ENCODE peak calls at places on chromosomes 16 and 17, in five cellular contexts. One of them, this sample, is unnamed.

GRCh38 chr17:61657338-61657737 is 66.3 kb upstream of the NACA2 start:
- DNase-seq in HepG2: no peak
- DNase-seq in mammary epithelial cell: no peak
- DNase-seq in A549: no peak
- DNase-seq in glutamatergic neuron: no peak
- DNase-seq in this sample: no peak

GRCh38 chr17:48625502-48626201 is 506 bp downstream of the HOXB9 start:
- DNase-seq in HepG2: no peak
- DNase-seq in mammary epithelial cell: peak
- DNase-seq in A549: peak
- DNase-seq in glutamatergic neuron: no peak
- DNase-seq in this sample: no peak

GRCh38 chr16:9755076-9755475 is 427.2 kb downstream of the GRIN2A start:
- DNase-seq in HepG2: no peak
- DNase-seq in mammary epithelial cell: no peak
- DNase-seq in A549: no peak
- DNase-seq in glutamatergic neuron: no peak
- DNase-seq in this sample: no peak

GRCh38 chr16:67326472-67327309 is at the start of the genes KCTD19 and LRRC36:
- DNase-seq in HepG2: peak
- DNase-seq in mammary epithelial cell: no peak
- DNase-seq in A549: peak
- DNase-seq in glutamatergic neuron: peak
- DNase-seq in this sample: peak

GRCh38 chr16:85359147-85359822 is 247.0 kb upstream of the CIBAR2 start:
- DNase-seq in HepG2: no peak
- DNase-seq in mammary epithelial cell: no peak
- DNase-seq in A549: no peak
- DNase-seq in glutamatergic neuron: no peak
- DNase-seq in this sample: no peak

GRCh38 chr16:8936421-8936820 is 27.3 kb downstream of the USP7 start:
- DNase-seq in HepG2: peak
- DNase-seq in mammary epithelial cell: peak
- DNase-seq in A549: peak
- DNase-seq in glutamatergic neuron: peak
- DNase-seq in this sample: peak

GRCh38 chr17:5286846-5287245 is 4.8 kb downstream of the RABEP1 start:
- DNase-seq in HepG2: no peak
- DNase-seq in mammary epithelial cell: no peak
- DNase-seq in A549: no peak
- DNase-seq in glutamatergic neuron: no peak
- DNase-seq in this sample: no peak

GRCh38 chr16:55528974-55529373 is 20.1 kb downstream of the LPCAT2 start:
- DNase-seq in HepG2: no peak
- DNase-seq in mammary epithelial cell: no peak
- DNase-seq in A549: no peak
- DNase-seq in glutamatergic neuron: no peak
- DNase-seq in this sample: no peak

GRCh38 chr17:57261084-57261461 is 4.8 kb downstream of the MSI2 start:
- DNase-seq in HepG2: no peak
- DNase-seq in mammary epithelial cell: no peak
- DNase-seq in A549: no peak
- DNase-seq in glutamatergic neuron: no peak
- DNase-seq in this sample: no peak

GRCh38 chr16:48408688-48409087 is 23.5 kb upstream of the SIAH1 start:
- DNase-seq in HepG2: no peak
- DNase-seq in mammary epithelial cell: peak
- DNase-seq in A549: peak
- DNase-seq in glutamatergic neuron: no peak
- DNase-seq in this sample: no peak

GRCh38 chr17:74240637-74241036 is 27.3 kb downstream of the TTYH2 start:
- DNase-seq in HepG2: no peak
- DNase-seq in mammary epithelial cell: no peak
- DNase-seq in A549: no peak
- DNase-seq in glutamatergic neuron: no peak
- DNase-seq in this sample: no peak

GRCh38 chr17:61458491-61459433 is 6.5 kb downstream of the TBX4 start:
- DNase-seq in HepG2: no peak
- DNase-seq in mammary epithelial cell: no peak
- DNase-seq in A549: no peak
- DNase-seq in glutamatergic neuron: no peak
- DNase-seq in this sample: no peak

GRCh38 chr16:85215478-85216120 is 103.3 kb upstream of the CIBAR2 start:
- DNase-seq in HepG2: no peak
- DNase-seq in mammary epithelial cell: no peak
- DNase-seq in A549: no peak
- DNase-seq in glutamatergic neuron: no peak
- DNase-seq in this sample: no peak

GRCh38 chr17:49836111-49837030 is 11.5 kb downstream of the TAC4 start:
- DNase-seq in HepG2: peak
- DNase-seq in mammary epithelial cell: no peak
- DNase-seq in A549: peak
- DNase-seq in glutamatergic neuron: no peak
- DNase-seq in this sample: no peak

GRCh38 chr17:35981246-35981645 is at the start of gene CCL16:
- DNase-seq in HepG2: peak
- DNase-seq in mammary epithelial cell: no peak
- DNase-seq in A549: no peak
- DNase-seq in glutamatergic neuron: no peak
- DNase-seq in this sample: no peak

GRCh38 chr16:85944572-85945423 is 45.8 kb downstream of the IRF8 start:
- DNase-seq in HepG2: no peak
- DNase-seq in mammary epithelial cell: no peak
- DNase-seq in A549: no peak
- DNase-seq in glutamatergic neuron: no peak
- DNase-seq in this sample: no peak

GRCh38 chr17:40552806-40553693 is 12.2 kb downstream of the CCR7 start:
- DNase-seq in HepG2: no peak
- DNase-seq in mammary epithelial cell: no peak
- DNase-seq in A549: no peak
- DNase-seq in glutamatergic neuron: no peak
- DNase-seq in this sample: no peak

GRCh38 chr17:40553694-40554534 is 11.4 kb downstream of the CCR7 start:
- DNase-seq in HepG2: peak
- DNase-seq in mammary epithelial cell: no peak
- DNase-seq in A549: no peak
- DNase-seq in glutamatergic neuron: no peak
- DNase-seq in this sample: no peak

GRCh38 chr17:40550608-40551007 is 14.7 kb downstream of the CCR7 start:
- DNase-seq in HepG2: no peak
- DNase-seq in mammary epithelial cell: no peak
- DNase-seq in A549: peak
- DNase-seq in glutamatergic neuron: no peak
- DNase-seq in this sample: no peak

GRCh38 chr17:40551091-40551873 is 14.0 kb downstream of the CCR7 start:
- DNase-seq in HepG2: peak
- DNase-seq in mammary epithelial cell: no peak
- DNase-seq in A549: peak
- DNase-seq in glutamatergic neuron: no peak
- DNase-seq in this sample: no peak

DNA sequence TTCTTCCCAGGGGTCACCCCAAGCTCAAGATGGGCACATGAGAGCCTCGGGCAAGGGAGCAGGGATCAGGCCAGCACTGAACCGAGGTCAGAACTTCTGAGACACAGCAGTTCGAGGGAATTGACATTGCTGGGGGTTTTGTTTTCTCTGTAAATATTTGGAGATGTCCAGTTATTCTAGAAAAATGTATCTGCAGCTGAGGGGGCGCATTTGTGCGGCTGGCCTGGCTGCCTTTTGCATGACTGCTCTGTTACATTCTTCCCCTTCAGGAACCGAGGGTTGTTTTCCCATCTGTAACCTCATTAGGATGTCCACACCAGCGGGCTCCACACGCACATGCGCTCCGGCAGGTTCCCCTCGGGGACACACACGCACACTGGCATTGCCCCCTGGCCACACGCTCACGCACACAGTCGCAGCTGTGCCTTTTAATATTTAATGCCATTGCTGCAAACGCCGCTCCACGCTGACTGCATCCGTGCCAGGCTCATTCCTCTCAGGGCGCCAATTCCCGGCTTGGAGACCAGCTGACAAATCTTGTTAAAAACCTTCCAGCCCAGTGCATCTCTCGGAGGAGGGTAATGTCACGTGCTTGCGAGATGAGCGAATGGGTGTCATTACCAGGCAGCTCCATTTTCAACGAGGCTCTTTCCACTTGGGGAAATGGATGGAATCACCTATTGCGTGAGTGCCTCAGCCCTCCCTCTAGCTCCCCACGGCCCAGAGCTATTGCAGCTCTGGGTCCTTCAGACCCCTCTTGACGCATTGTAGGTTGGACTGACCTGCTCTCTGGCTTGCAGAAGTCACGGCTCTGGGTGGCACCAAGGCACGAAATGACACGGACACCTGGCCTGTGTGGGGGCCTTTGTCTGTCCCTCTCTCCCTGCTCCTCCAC is 13.2 kb downstream of the CCR7 start:
- DNase-seq in HepG2: peak
- DNase-seq in mammary epithelial cell: no peak
- DNase-seq in A549: peak
- DNase-seq in glutamatergic neuron: no peak
- DNase-seq in this sample: no peak
- TF ChIP-seq CTCF in HepG2: peak
- TF ChIP-seq CTCF in mammary epithelial cell: no peak
- TF ChIP-seq CTCF in A549: no peak
- TF ChIP-seq CTCF in glutamatergic neuron: no peak
- TF ChIP-seq CTCF in this sample: no peak

GRCh38 chr17:78346605-78347250 is 13.1 kb downstream of the SOCS3 start:
- DNase-seq in HepG2: no peak
- DNase-seq in mammary epithelial cell: peak
- DNase-seq in A549: no peak
- DNase-seq in glutamatergic neuron: no peak
- DNase-seq in this sample: no peak
- TF ChIP-seq CTCF in HepG2: no peak
- TF ChIP-seq CTCF in mammary epithelial cell: no peak
- TF ChIP-seq CTCF in A549: no peak
- TF ChIP-seq CTCF in glutamatergic neuron: no peak
- TF ChIP-seq CTCF in this sample: no peak

DNA sequence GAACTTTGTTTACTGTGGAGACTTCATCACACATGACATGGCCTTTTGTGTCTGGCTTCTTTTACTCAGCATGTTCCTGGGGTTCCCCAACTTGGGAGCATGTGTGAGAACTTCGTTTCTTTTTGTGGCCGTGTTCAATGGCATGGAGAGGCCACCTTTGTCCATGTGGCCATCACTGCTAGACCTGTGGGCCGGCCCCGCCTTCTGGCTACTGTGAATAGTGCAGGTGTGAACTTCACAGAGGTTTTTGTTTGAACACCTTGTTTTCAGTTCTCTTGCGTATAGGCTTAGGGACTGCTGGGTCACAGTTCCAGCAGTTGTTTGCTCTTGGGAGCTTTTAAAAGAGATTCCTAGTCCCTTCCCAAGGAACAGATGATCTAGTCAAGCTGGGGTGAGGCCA is 5.7 kb upstream of the SLC38A8 start:
- DNase-seq in HepG2: peak
- DNase-seq in mammary epithelial cell: no peak
- DNase-seq in A549: peak
- DNase-seq in glutamatergic neuron: no peak
- DNase-seq in this sample: no peak
- TF ChIP-seq CTCF in HepG2: peak
- TF ChIP-seq CTCF in mammary epithelial cell: peak
- TF ChIP-seq CTCF in A549: no peak
- TF ChIP-seq CTCF in glutamatergic neuron: peak
- TF ChIP-seq CTCF in this sample: peak

GRCh38 chr16:79067600-79067999 is 532.9 kb downstream of the MAF start:
- DNase-seq in HepG2: no peak
- DNase-seq in mammary epithelial cell: peak
- DNase-seq in A549: no peak
- DNase-seq in glutamatergic neuron: no peak
- DNase-seq in this sample: no peak
- TF ChIP-seq CTCF in HepG2: no peak
- TF ChIP-seq CTCF in mammary epithelial cell: no peak
- TF ChIP-seq CTCF in A549: no peak
- TF ChIP-seq CTCF in glutamatergic neuron: no peak
- TF ChIP-seq CTCF in this sample: no peak

GRCh38 chr17:14553847-14554246 is 253.0 kb downstream of the HS3ST3B1 start:
- DNase-seq in HepG2: no peak
- DNase-seq in mammary epithelial cell: no peak
- DNase-seq in A549: peak
- DNase-seq in glutamatergic neuron: no peak
- DNase-seq in this sample: no peak
- TF ChIP-seq CTCF in HepG2: no peak
- TF ChIP-seq CTCF in mammary epithelial cell: no peak
- TF ChIP-seq CTCF in A549: no peak
- TF ChIP-seq CTCF in glutamatergic neuron: no peak
- TF ChIP-seq CTCF in this sample: no peak

DNA sequence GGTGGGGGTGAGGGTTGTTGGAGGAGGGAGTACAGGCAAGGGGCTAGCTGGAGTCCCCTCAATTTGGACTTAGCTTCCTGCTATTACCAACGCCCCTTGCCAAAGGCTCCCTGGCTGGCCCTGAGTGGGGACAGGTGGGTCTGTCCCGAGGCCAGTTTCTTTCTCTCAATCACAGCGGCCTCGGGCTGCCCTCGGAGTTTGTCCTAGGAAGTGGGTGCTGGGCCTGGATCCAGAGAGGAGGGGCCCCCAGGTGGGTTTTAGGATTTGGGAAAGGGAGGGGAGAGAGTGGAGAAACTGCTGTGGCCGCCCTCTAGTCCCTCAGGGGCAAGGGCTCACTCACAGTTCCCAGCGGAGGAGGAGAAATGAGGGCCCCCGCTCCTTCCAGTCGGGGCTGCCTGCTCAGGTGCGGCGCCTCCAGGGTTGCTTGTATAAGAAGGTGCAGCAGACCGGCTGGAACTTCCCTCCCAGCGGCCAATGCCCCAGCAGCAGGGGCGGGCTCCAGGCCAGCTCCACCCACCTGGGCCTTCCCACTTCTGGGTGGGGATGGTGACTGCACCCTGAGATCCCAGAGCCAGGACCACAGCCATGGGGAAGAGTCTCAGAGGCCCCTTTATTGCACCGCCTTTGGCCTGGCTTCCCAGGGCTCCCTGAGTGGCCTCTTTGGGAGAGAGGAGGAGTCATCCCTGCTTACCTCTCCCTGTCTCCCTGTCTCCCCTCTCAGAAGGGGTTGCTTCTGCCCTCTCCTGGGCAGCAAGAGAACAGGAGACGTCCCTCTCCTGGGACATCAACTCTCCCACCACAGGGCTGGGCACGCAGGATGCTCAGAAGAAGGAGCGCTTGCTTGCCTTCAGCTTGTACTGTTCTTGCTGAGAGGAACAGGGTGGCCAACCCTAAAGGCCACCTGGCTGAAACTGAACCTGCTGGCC is 112.0 kb upstream of the SMURF2 start:
- DNase-seq in HepG2: peak
- DNase-seq in mammary epithelial cell: peak
- DNase-seq in A549: peak
- DNase-seq in glutamatergic neuron: no peak
- DNase-seq in this sample: peak
- TF ChIP-seq CTCF in HepG2: peak
- TF ChIP-seq CTCF in mammary epithelial cell: peak
- TF ChIP-seq CTCF in A549: peak
- TF ChIP-seq CTCF in glutamatergic neuron: peak
- TF ChIP-seq CTCF in this sample: peak

GRCh38 chr16:72400257-72401078 is 228.5 kb upstream of the PMFBP1 start:
- DNase-seq in HepG2: peak
- DNase-seq in mammary epithelial cell: peak
- DNase-seq in A549: peak
- DNase-seq in glutamatergic neuron: no peak
- DNase-seq in this sample: peak
- TF ChIP-seq CTCF in HepG2: peak
- TF ChIP-seq CTCF in mammary epithelial cell: peak
- TF ChIP-seq CTCF in A549: peak
- TF ChIP-seq CTCF in glutamatergic neuron: peak
- TF ChIP-seq CTCF in this sample: peak

GRCh38 chr16:88842806-88843205 is 13.9 kb downstream of the GALNS start:
- DNase-seq in HepG2: no peak
- DNase-seq in mammary epithelial cell: no peak
- DNase-seq in A549: no peak
- DNase-seq in glutamatergic neuron: no peak
- DNase-seq in this sample: no peak
- TF ChIP-seq CTCF in HepG2: no peak
- TF ChIP-seq CTCF in mammary epithelial cell: no peak
- TF ChIP-seq CTCF in A549: no peak
- TF ChIP-seq CTCF in glutamatergic neuron: no peak
- TF ChIP-seq CTCF in this sample: no peak

This sample was measured in nephron progenitor cell.